ENCODE peak calls at places on chromosome 1, in seven cellular contexts. W, P, R, Q, S, O and V are unnamed samples.

GRCh38 chr1:10195570-10195969 is 14.8 kb upstream of the KIF1B start:
- DNase-seq in W (no peak), P (peak; percentile 50), R (no peak), Q (no peak), S (no peak), O (no peak), V (no peak)

GRCh38 chr1:193120604-193121166 is 1.1 kb upstream of the CDC73 start:
- DNase-seq in W (no peak), P (no peak), R (no peak), Q (no peak), S (no peak), O (no peak), V (no peak)

GRCh38 chr1:150092180-150092791 is 24.7 kb downstream of the VPS45 start:
- DNase-seq in W (no peak), P (no peak), R (no peak), Q (no peak), S (no peak), O (no peak), V (no peak)

GRCh38 chr1:91793189-91793588 is 92.8 kb downstream of the TGFBR3 start:
- DNase-seq in W (no peak), P (no peak), R (no peak), Q (no peak), S (no peak), O (no peak), V (no peak)

GRCh38 chr1:20485527-20486456 is at the start of gene CAMK2N1:
- DNase-seq in W (no peak), P (peak; percentile 68), R (peak; percentile 44), Q (peak; percentile 61), S (peak; percentile 47), O (no peak), V (peak; percentile 94)

GRCh38 chr1:62131093-62131725 is 63.4 kb upstream of the L1TD1 start:
- DNase-seq in W (peak; percentile 65), P (peak; percentile 53), R (no peak), Q (peak; percentile 78), S (no peak), O (peak; percentile 43), V (peak; percentile 71)

GRCh38 chr1:47333578-47333921 is at the start of gene CMPK1:
- DNase-seq in W (peak; percentile 90), P (peak; percentile 89), R (peak; percentile 64), Q (peak; percentile 91), S (peak; percentile 69), O (peak; percentile 66), V (peak; percentile 94)

GRCh38 chr1:151371744-151372410 is 628 bp downstream of the SELENBP1 start:
- DNase-seq in W (no peak), P (peak; percentile 24), R (no peak), Q (peak; percentile 73), S (no peak), O (no peak), V (peak; percentile 49)

GRCh38 chr1:25012966-25013962 is 83.2 kb upstream of the RUNX3 start:
- DNase-seq in W (no peak), P (no peak), R (no peak), Q (no peak), S (no peak), O (no peak), V (no peak)

GRCh38 chr1:175471039-175471800 is 272.2 kb downstream of the TNR start:
- DNase-seq in W (peak; percentile 29), P (no peak), R (no peak), Q (no peak), S (no peak), O (peak; percentile 97), V (no peak)

GRCh38 chr1:232532901-232533300 is 97.0 kb downstream of the SIPA1L2 start:
- DNase-seq in W (no peak), P (no peak), R (no peak), Q (no peak), S (no peak), O (no peak), V (no peak)

GRCh38 chr1:172650474-172651193 is 8.3 kb upstream of the FASLG start:
- DNase-seq in W (no peak), P (no peak), R (no peak), Q (no peak), S (no peak), O (no peak), V (no peak)

GRCh38 chr1:207787776-207788175 is 35.9 kb downstream of the CD46 start:
- DNase-seq in W (no peak), P (no peak), R (no peak), Q (no peak), S (no peak), O (no peak), V (no peak)